ENCODE peak calls at places on chromosome 5, in six cellular contexts. A is cardiac fibroblast, X is GM12892, N is NCI-H2081, D is NCI-H524, L is T-cell. Z is an unnamed sample.

GRCh38 chr5:13234-13633 is 78.7 kb upstream of the PLEKHG4B start:
- DNase-seq in L (no peak), D (no peak), X (no peak), N (no peak), A (no peak), Z (no peak)

GRCh38 chr5:120538644-120539043 is 74.5 kb downstream of the PRR16 start:
- DNase-seq in N (no peak), X (no peak), A (peak), L (no peak), D (no peak), Z (no peak)

GRCh38 chr5:91296691-91297143 is 86.4 kb downstream of the ARRDC3 start:
- DNase-seq in D (no peak), X (no peak), N (no peak), L (no peak), A (no peak), Z (no peak)

GRCh38 chr5:163574477-163575440 is 69.3 kb downstream of the MAT2B start:
- DNase-seq in N (no peak), A (no peak), D (no peak), X (no peak), L (no peak), Z (no peak)

GRCh38 chr5:33649801-33650482 is 209.2 kb downstream of the TARS1 start:
- DNase-seq in D (no peak), X (no peak), N (no peak), A (peak), L (no peak), Z (no peak)

GRCh38 chr5:180600554-180601041 is 9.3 kb upstream of the SCGB3A1 start:
- DNase-seq in A (no peak), D (no peak), L (no peak), N (no peak), X (no peak), Z (no peak)

GRCh38 chr5:130795037-130795436 is 370.0 kb downstream of the HINT1 start:
- DNase-seq in A (peak), D (no peak), L (no peak), X (no peak), N (no peak), Z (no peak)

GRCh38 chr5:68337235-68337634 is 121.7 kb downstream of the PIK3R1 start:
- DNase-seq in A (no peak), D (no peak), L (no peak), X (no peak), N (no peak), Z (no peak)

GRCh38 chr5:32545102-32545847 is 40.1 kb upstream of the SUB1 start:
- DNase-seq in X (no peak), D (no peak), N (no peak), A (no peak), L (no peak), Z (no peak)

GRCh38 chr5:167639213-167639612 is 652.2 kb upstream of the WWC1 start:
- DNase-seq in L (no peak), D (no peak), A (peak), N (no peak), X (no peak), Z (no peak)

GRCh38 chr5:67972027-67972822 is 243.3 kb upstream of the PIK3R1 start:
- DNase-seq in A (no peak), X (no peak), N (no peak), D (no peak), L (no peak), Z (no peak)

GRCh38 chr5:131977212-131977604 is 31.7 kb upstream of the MEIKIN start:
- DNase-seq in X (no peak), D (no peak), N (no peak), L (no peak), A (no peak), Z (no peak)

GRCh38 chr5:5270958-5271605 is 131.0 kb downstream of the ADAMTS16 start:
- DNase-seq in D (peak), N (peak), L (no peak), X (no peak), A (peak), Z (peak)

GRCh38 chr5:3325206-3325605 is 270.4 kb upstream of the IRX1 start:
- DNase-seq in N (no peak), A (no peak), L (no peak), D (peak), X (no peak), Z (no peak)

GRCh38 chr5:59745422-59745863 is 148.1 kb downstream of the PDE4D start:
- DNase-seq in N (peak), A (peak), D (no peak), X (no peak), L (no peak), Z (no peak)

GRCh38 chr5:66757219-66757833 is 161.1 kb downstream of the MAST4 start:
- DNase-seq in N (peak), L (no peak), D (peak), X (no peak), A (peak), Z (no peak)

GRCh38 chr5:5419291-5420210 is 2.9 kb upstream of the ICE1 start:
- DNase-seq in N (peak), L (no peak), X (no peak), D (peak), A (peak), Z (peak)

GRCh38 chr5:10440367-10440990 is 1.2 kb upstream of the ROPN1L start:
- DNase-seq in X (no peak), N (no peak), A (no peak), L (no peak), D (no peak), Z (no peak)

GRCh38 chr5:135843571-135844337 is 9.3 kb downstream of the SLC25A48 start:
- DNase-seq in X (no peak), L (no peak), A (no peak), N (no peak), D (no peak), Z (no peak)

GRCh38 chr5:157109744-157110143 is 900 bp upstream of the HAVCR2 start:
- DNase-seq in X (no peak), L (peak), N (no peak), A (no peak), D (no peak), Z (no peak)

GRCh38 chr5:175675873-175676272 is 18.0 kb downstream of the HRH2 start:
- DNase-seq in D (no peak), X (no peak), A (no peak), L (no peak), N (no peak), Z (no peak)

GRCh38 chr5:128350705-128351104 is 187.3 kb downstream of the FBN2 start:
- DNase-seq in D (no peak), N (peak), L (no peak), A (no peak), X (no peak), Z (no peak)

GRCh38 chr5:125786021-125786420 is 637.2 kb upstream of the GRAMD2B start:
- DNase-seq in A (no peak), N (no peak), X (no peak), D (no peak), L (no peak), Z (no peak)

GRCh38 chr5:131264453-131265200 is 774 bp downstream of the CDC42SE2 start:
- DNase-seq in A (peak), D (peak), L (peak), N (peak), X (no peak), Z (no peak)

Z was measured in H54.